ENCODE peak calls at places on chromosomes 4 and X, in seven cellular contexts. One of them, this sample, is unnamed.

GRCh38 chrX:101417981-101418841 is 10.2 kb downstream of the HNRNPH2 start:
- DNase-seq in PC-3: no peak
- DNase-seq in SK-N-SH: peak; percentile 74
- DNase-seq in OCI-LY7: no peak
- DNase-seq in mesenchymal stem cell: peak; percentile 55
- DNase-seq in H9: peak; percentile 74
- DNase-seq in IMR-90: no peak
- DNase-seq in this sample: no peak

GRCh38 chrX:154775611-154776349 is 13.1 kb downstream of the DKC1 start:
- DNase-seq in PC-3: peak; percentile 13
- DNase-seq in SK-N-SH: no peak
- DNase-seq in OCI-LY7: no peak
- DNase-seq in mesenchymal stem cell: no peak
- DNase-seq in H9: no peak
- DNase-seq in IMR-90: peak; percentile 45
- DNase-seq in this sample: no peak

GRCh38 chr4:77193511-77194236 is 36.7 kb downstream of the CCNG2 start:
- DNase-seq in PC-3: no peak
- DNase-seq in SK-N-SH: no peak
- DNase-seq in OCI-LY7: peak; percentile 89
- DNase-seq in mesenchymal stem cell: peak; percentile 15
- DNase-seq in H9: peak; percentile 91
- DNase-seq in IMR-90: no peak
- DNase-seq in this sample: no peak

GRCh38 chrX:9055354-9055753 is 21.4 kb upstream of the FAM9B start:
- DNase-seq in PC-3: no peak
- DNase-seq in SK-N-SH: no peak
- DNase-seq in OCI-LY7: no peak
- DNase-seq in mesenchymal stem cell: no peak
- DNase-seq in H9: no peak
- DNase-seq in IMR-90: no peak
- DNase-seq in this sample: no peak

GRCh38 chrX:71060127-71060526 is 8.0 kb downstream of the SNX12 start:
- DNase-seq in PC-3: no peak
- DNase-seq in SK-N-SH: no peak
- DNase-seq in OCI-LY7: no peak
- DNase-seq in mesenchymal stem cell: no peak
- DNase-seq in H9: no peak
- DNase-seq in IMR-90: no peak
- DNase-seq in this sample: no peak

GRCh38 chr4:127525585-127525984 is 107.2 kb upstream of the INTU start:
- DNase-seq in PC-3: no peak
- DNase-seq in SK-N-SH: no peak
- DNase-seq in OCI-LY7: no peak
- DNase-seq in mesenchymal stem cell: no peak
- DNase-seq in H9: no peak
- DNase-seq in IMR-90: no peak
- DNase-seq in this sample: no peak

GRCh38 chrX:70289168-70289792 is 447 bp downstream of the PDZD11 start:
- DNase-seq in PC-3: peak; percentile 14
- DNase-seq in SK-N-SH: no peak
- DNase-seq in OCI-LY7: no peak
- DNase-seq in mesenchymal stem cell: peak; percentile 16
- DNase-seq in H9: no peak
- DNase-seq in IMR-90: peak; percentile 2
- DNase-seq in this sample: no peak

GRCh38 chr4:55116450-55116849 is 8.9 kb downstream of the KDR start:
- DNase-seq in PC-3: peak; percentile 46
- DNase-seq in SK-N-SH: no peak
- DNase-seq in OCI-LY7: no peak
- DNase-seq in mesenchymal stem cell: no peak
- DNase-seq in H9: no peak
- DNase-seq in IMR-90: no peak
- DNase-seq in this sample: no peak

GRCh38 chr4:73103799-73104503 is 34.4 kb upstream of the COX18 start:
- DNase-seq in PC-3: peak; percentile 24
- DNase-seq in SK-N-SH: no peak
- DNase-seq in OCI-LY7: no peak
- DNase-seq in mesenchymal stem cell: peak; percentile 41
- DNase-seq in H9: no peak
- DNase-seq in IMR-90: peak; percentile 32
- DNase-seq in this sample: no peak

GRCh38 chr4:158998624-158999023 is 104.3 kb upstream of the RAPGEF2 start:
- DNase-seq in PC-3: peak; percentile 79
- DNase-seq in SK-N-SH: no peak
- DNase-seq in OCI-LY7: no peak
- DNase-seq in mesenchymal stem cell: peak; percentile 32
- DNase-seq in H9: no peak
- DNase-seq in IMR-90: no peak
- DNase-seq in this sample: peak; percentile 21

GRCh38 chr4:182680196-182680771 is 236.9 kb downstream of the DCTD start:
- DNase-seq in PC-3: no peak
- DNase-seq in SK-N-SH: no peak
- DNase-seq in OCI-LY7: no peak
- DNase-seq in mesenchymal stem cell: no peak
- DNase-seq in H9: no peak
- DNase-seq in IMR-90: no peak
- DNase-seq in this sample: no peak

GRCh38 chr4:173937871-173938270 is 345.6 kb downstream of the FBXO8 start:
- DNase-seq in PC-3: no peak
- DNase-seq in SK-N-SH: no peak
- DNase-seq in OCI-LY7: no peak
- DNase-seq in mesenchymal stem cell: peak; percentile 46
- DNase-seq in H9: no peak
- DNase-seq in IMR-90: no peak
- DNase-seq in this sample: no peak

GRCh38 chrX:39975094-39975865 is 122.5 kb downstream of the BCOR start:
- DNase-seq in PC-3: peak; percentile 91
- DNase-seq in SK-N-SH: no peak
- DNase-seq in OCI-LY7: no peak
- DNase-seq in mesenchymal stem cell: no peak
- DNase-seq in H9: no peak
- DNase-seq in IMR-90: no peak
- DNase-seq in this sample: peak; percentile 85

GRCh38 chrX:51496501-51497291 is at the start of gene NUDT11:
- DNase-seq in PC-3: peak; percentile 51
- DNase-seq in SK-N-SH: peak; percentile 80
- DNase-seq in OCI-LY7: peak; percentile 70
- DNase-seq in mesenchymal stem cell: peak; percentile 79
- DNase-seq in H9: peak; percentile 77
- DNase-seq in IMR-90: peak; percentile 72
- DNase-seq in this sample: no peak

GRCh38 chrX:23819385-23820234 is 36.6 kb downstream of the SAT1 start:
- DNase-seq in PC-3: no peak
- DNase-seq in SK-N-SH: no peak
- DNase-seq in OCI-LY7: no peak
- DNase-seq in mesenchymal stem cell: peak; percentile 75
- DNase-seq in H9: no peak
- DNase-seq in IMR-90: peak; percentile 40
- DNase-seq in this sample: no peak

GRCh38 chr4:117479673-117480072 is 394.3 kb upstream of the TRAM1L1 start:
- DNase-seq in PC-3: no peak
- DNase-seq in SK-N-SH: no peak
- DNase-seq in OCI-LY7: no peak
- DNase-seq in mesenchymal stem cell: no peak
- DNase-seq in H9: no peak
- DNase-seq in IMR-90: peak; percentile 20
- DNase-seq in this sample: no peak

GRCh38 chr4:76950846-76951321 is 1.3 kb downstream of the SEPTIN11 start:
- DNase-seq in PC-3: peak; percentile 18
- DNase-seq in SK-N-SH: peak; percentile 35
- DNase-seq in OCI-LY7: peak; percentile 7
- DNase-seq in mesenchymal stem cell: peak; percentile 60
- DNase-seq in H9: peak; percentile 51
- DNase-seq in IMR-90: peak; percentile 52
- DNase-seq in this sample: no peak

GRCh38 chr4:36414248-36414647 is 132.8 kb downstream of the DTHD1 start:
- DNase-seq in PC-3: peak; percentile 18
- DNase-seq in SK-N-SH: no peak
- DNase-seq in OCI-LY7: peak; percentile 9
- DNase-seq in mesenchymal stem cell: no peak
- DNase-seq in H9: no peak
- DNase-seq in IMR-90: no peak
- DNase-seq in this sample: no peak

GRCh38 chrX:66760648-66761047 is 121.8 kb upstream of the EDA2R start:
- DNase-seq in PC-3: peak; percentile 1
- DNase-seq in SK-N-SH: no peak
- DNase-seq in OCI-LY7: peak; percentile 1
- DNase-seq in mesenchymal stem cell: peak; percentile 1
- DNase-seq in H9: no peak
- DNase-seq in IMR-90: no peak
- DNase-seq in this sample: no peak

GRCh38 chr4:169398294-169398693 is 127.5 kb upstream of the SH3RF1 start:
- DNase-seq in PC-3: peak; percentile 9
- DNase-seq in SK-N-SH: no peak
- DNase-seq in OCI-LY7: no peak
- DNase-seq in mesenchymal stem cell: peak; percentile 87
- DNase-seq in H9: no peak
- DNase-seq in IMR-90: peak; percentile 76
- DNase-seq in this sample: no peak

GRCh38 chrX:16796298-16796697 is 10.0 kb downstream of the TXLNG start:
- DNase-seq in PC-3: no peak
- DNase-seq in SK-N-SH: no peak
- DNase-seq in OCI-LY7: no peak
- DNase-seq in mesenchymal stem cell: no peak
- DNase-seq in H9: no peak
- DNase-seq in IMR-90: no peak
- DNase-seq in this sample: no peak

GRCh38 chr4:76708986-76709385 is 189.0 kb downstream of the SOWAHB start:
- DNase-seq in PC-3: no peak
- DNase-seq in SK-N-SH: no peak
- DNase-seq in OCI-LY7: no peak
- DNase-seq in mesenchymal stem cell: peak; percentile 38
- DNase-seq in H9: no peak
- DNase-seq in IMR-90: no peak
- DNase-seq in this sample: no peak

GRCh38 chr4:118967393-118967792 is 78.7 kb downstream of the SYNPO2 start:
- DNase-seq in PC-3: no peak
- DNase-seq in SK-N-SH: no peak
- DNase-seq in OCI-LY7: no peak
- DNase-seq in mesenchymal stem cell: peak; percentile 75
- DNase-seq in H9: no peak
- DNase-seq in IMR-90: peak; percentile 81
- DNase-seq in this sample: no peak

GRCh38 chrX:1561164-1561563 is 24.2 kb upstream of the P2RY8 start:
- DNase-seq in PC-3: no peak
- DNase-seq in SK-N-SH: no peak
- DNase-seq in OCI-LY7: no peak
- DNase-seq in mesenchymal stem cell: no peak
- DNase-seq in H9: no peak
- DNase-seq in IMR-90: no peak
- DNase-seq in this sample: no peak

DNA sequence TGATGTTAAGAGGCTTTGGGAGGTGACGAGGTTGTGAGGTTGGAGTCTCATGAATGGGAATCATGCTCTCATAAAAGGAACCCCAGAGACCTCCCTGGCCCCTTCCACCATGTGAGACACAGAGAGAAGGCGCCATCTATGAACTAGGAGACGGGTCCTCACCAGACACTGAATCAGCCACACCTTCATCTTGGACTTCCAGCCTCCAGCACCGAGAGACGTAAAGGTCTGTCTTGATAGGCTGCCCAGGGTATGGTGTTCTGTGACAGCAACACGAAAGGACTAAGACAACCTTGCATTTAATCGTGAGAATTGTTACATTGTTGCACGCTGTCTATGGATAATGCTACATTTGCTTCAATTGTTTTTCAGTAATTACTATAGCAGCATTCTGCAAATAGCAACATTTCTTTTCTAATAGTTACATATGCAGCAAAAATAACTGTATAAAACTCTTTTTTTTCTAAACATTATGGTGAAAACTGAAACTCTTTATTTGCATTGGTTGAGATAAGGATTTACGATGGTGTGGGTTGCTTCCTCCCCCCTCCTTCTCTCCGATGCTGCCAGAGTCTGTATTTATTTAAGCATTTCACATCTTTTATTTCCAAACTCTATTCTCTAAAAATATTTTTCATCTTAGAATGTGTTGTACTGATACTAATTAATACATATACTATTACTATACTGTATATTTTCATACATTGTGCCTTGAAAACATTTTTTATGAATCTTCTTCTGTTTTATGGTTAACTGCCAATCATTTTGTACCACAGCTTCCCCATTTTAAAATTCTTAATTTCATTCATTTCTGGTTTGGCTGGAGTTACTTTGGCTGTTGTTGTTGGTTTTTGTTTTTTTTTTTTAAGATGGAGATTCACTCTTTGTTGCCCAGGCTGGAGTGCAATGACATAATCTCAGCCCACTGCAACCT is 26.4 kb upstream of the AKAP17A start:
- DNase-seq in PC-3: peak; percentile 7
- DNase-seq in SK-N-SH: no peak
- DNase-seq in OCI-LY7: no peak
- DNase-seq in mesenchymal stem cell: no peak
- DNase-seq in H9: no peak
- DNase-seq in IMR-90: no peak
- DNase-seq in this sample: no peak
- H2AFZ ChIP-seq in PC-3: no peak overlapping the region
- H2AFZ ChIP-seq in SK-N-SH: no peak overlapping the region
- H2AFZ ChIP-seq in OCI-LY7: peak overlapping the region; percentile 61
- H2AFZ ChIP-seq in mesenchymal stem cell: no peak overlapping the region
- H2AFZ ChIP-seq in H9: no peak overlapping the region
- H2AFZ ChIP-seq in IMR-90: no peak overlapping the region
- H2AFZ ChIP-seq in this sample: no peak overlapping the region

GRCh38 chr4:11451720-11452119 is 23.0 kb upstream of the HS3ST1 start:
- DNase-seq in PC-3: peak; percentile 61
- DNase-seq in SK-N-SH: no peak
- DNase-seq in OCI-LY7: no peak
- DNase-seq in mesenchymal stem cell: no peak
- DNase-seq in H9: no peak
- DNase-seq in IMR-90: no peak
- DNase-seq in this sample: no peak

GRCh38 chr4:11456441-11456840 is 27.7 kb upstream of the HS3ST1 start:
- DNase-seq in PC-3: no peak
- DNase-seq in SK-N-SH: no peak
- DNase-seq in OCI-LY7: no peak
- DNase-seq in mesenchymal stem cell: no peak
- DNase-seq in H9: no peak
- DNase-seq in IMR-90: no peak
- DNase-seq in this sample: no peak

GRCh38 chr4:11455201-11455835 is 26.6 kb upstream of the HS3ST1 start:
- DNase-seq in PC-3: no peak
- DNase-seq in SK-N-SH: no peak
- DNase-seq in OCI-LY7: no peak
- DNase-seq in mesenchymal stem cell: no peak
- DNase-seq in H9: no peak
- DNase-seq in IMR-90: no peak
- DNase-seq in this sample: no peak
- H2AFZ ChIP-seq in PC-3: no peak overlapping the region
- H2AFZ ChIP-seq in SK-N-SH: no peak overlapping the region
- H2AFZ ChIP-seq in OCI-LY7: no peak overlapping the region
- H2AFZ ChIP-seq in mesenchymal stem cell: no peak overlapping the region
- H2AFZ ChIP-seq in H9: no peak overlapping the region
- H2AFZ ChIP-seq in IMR-90: no peak overlapping the region
- H2AFZ ChIP-seq in this sample: no peak overlapping the region

GRCh38 chr4:149980125-149980682 is 98.0 kb upstream of the DCLK2 start:
- DNase-seq in PC-3: no peak
- DNase-seq in SK-N-SH: no peak
- DNase-seq in OCI-LY7: no peak
- DNase-seq in mesenchymal stem cell: peak; percentile 33
- DNase-seq in H9: no peak
- DNase-seq in IMR-90: no peak
- DNase-seq in this sample: no peak
- H2AFZ ChIP-seq in PC-3: no peak overlapping the region
- H2AFZ ChIP-seq in SK-N-SH: no peak overlapping the region
- H2AFZ ChIP-seq in OCI-LY7: no peak overlapping the region
- H2AFZ ChIP-seq in mesenchymal stem cell: no peak overlapping the region
- H2AFZ ChIP-seq in H9: no peak overlapping the region
- H2AFZ ChIP-seq in IMR-90: no peak overlapping the region
- H2AFZ ChIP-seq in this sample: peak overlapping the region; percentile 47

GRCh38 chr4:10490996-10491395 is 33.8 kb upstream of the ZNF518B start:
- DNase-seq in PC-3: no peak
- DNase-seq in SK-N-SH: no peak
- DNase-seq in OCI-LY7: no peak
- DNase-seq in mesenchymal stem cell: no peak
- DNase-seq in H9: no peak
- DNase-seq in IMR-90: no peak
- DNase-seq in this sample: no peak
- H2AFZ ChIP-seq in PC-3: no peak overlapping the region
- H2AFZ ChIP-seq in SK-N-SH: no peak overlapping the region
- H2AFZ ChIP-seq in OCI-LY7: no peak overlapping the region
- H2AFZ ChIP-seq in mesenchymal stem cell: no peak overlapping the region
- H2AFZ ChIP-seq in H9: no peak overlapping the region
- H2AFZ ChIP-seq in IMR-90: no peak overlapping the region
- H2AFZ ChIP-seq in this sample: no peak overlapping the region

This sample was measured in HCT116.